ENCODE peak calls at places on chromosomes 11 and 22, in seven cellular contexts. I, O, E, Y, W, K and H are unnamed samples.

GRCh38 chr11:57792870-57793269 is 31.3 kb downstream of the CTNND1 start:
- DNase-seq in O (no peak), W (no peak), I (peak; percentile 9), K (no peak), E (no peak), Y (no peak), H (peak; percentile 80)

GRCh38 chr11:124950606-124951330 is 3.2 kb upstream of the CCDC15 start:
- DNase-seq in Y (no peak), W (no peak), K (no peak), E (no peak), O (no peak), I (peak; percentile 19), H (no peak)

GRCh38 chr11:27150098-27150497 is 109.5 kb downstream of the BBOX1 start:
- DNase-seq in Y (no peak), O (no peak), E (no peak), K (no peak), I (no peak), W (no peak), H (no peak)

GRCh38 chr22:21067075-21067900 is 21.5 kb downstream of the LRRC74B start:
- DNase-seq in O (no peak), Y (no peak), I (no peak), K (no peak), E (no peak), W (no peak), H (no peak)

GRCh38 chr11:3614742-3615171 is 27.0 kb downstream of the ART5 start:
- DNase-seq in O (no peak), I (no peak), Y (no peak), K (no peak), W (no peak), E (no peak), H (peak; percentile 18)

GRCh38 chr11:64339754-64340408 is at the start of gene CCDC88B:
- DNase-seq in Y (no peak), I (peak; percentile 92), K (no peak), O (no peak), E (no peak), W (peak; percentile 62), H (no peak)

GRCh38 chr11:58647141-58647699 is 24.8 kb downstream of the CNTF start:
- DNase-seq in W (no peak), K (no peak), I (no peak), Y (no peak), O (no peak), E (no peak), H (no peak)

GRCh38 chr11:66008468-66009101 is 3.2 kb upstream of the CST6 start:
- DNase-seq in Y (no peak), O (no peak), I (no peak), E (no peak), K (no peak), W (no peak), H (peak; percentile 53)

GRCh38 chr22:41512421-41513194 is 31.7 kb downstream of the POLR3H start:
- DNase-seq in I (no peak), K (peak; percentile 97), O (peak; percentile 56), Y (no peak), W (no peak), E (peak; percentile 66), H (peak; percentile 79)

GRCh38 chr22:31496735-31497146 is 405 bp downstream of the SFI1 start:
- DNase-seq in K (no peak), E (no peak), Y (peak; percentile 37), O (no peak), W (peak; percentile 33), I (no peak), H (no peak)

GRCh38 chr11:10019906-10020682 is 273.9 kb downstream of the SBF2 start:
- DNase-seq in W (no peak), Y (no peak), O (no peak), K (no peak), I (no peak), E (no peak), H (no peak)

GRCh38 chr11:57493507-57494503 is 21.7 kb downstream of the SLC43A1 start:
- DNase-seq in O (no peak), I (peak; percentile 54), E (peak; percentile 76), W (peak; percentile 60), Y (peak; percentile 27), K (peak; percentile 79), H (peak; percentile 85)

GRCh38 chr11:75716659-75717058 is 979 bp upstream of the MOGAT2 start:
- DNase-seq in I (no peak), O (no peak), K (no peak), E (no peak), Y (no peak), W (no peak), H (no peak)

GRCh38 chr22:32788884-32789624 is 12.5 kb upstream of the TIMP3 start:
- DNase-seq in E (peak; percentile 88), K (no peak), Y (no peak), I (no peak), O (no peak), W (no peak), H (no peak)

GRCh38 chr11:118398797-118399564 is 2.4 kb upstream of the ATP5MG start:
- DNase-seq in O (no peak), E (no peak), Y (no peak), K (no peak), I (peak; percentile 68), W (no peak), H (no peak)

GRCh38 chr11:102495161-102496042 is 35.1 kb downstream of the MMP7 start:
- DNase-seq in W (no peak), Y (peak; percentile 1), I (peak; percentile 49), K (peak; percentile 64), O (peak; percentile 65), E (peak; percentile 84), H (peak; percentile 95)